ENCODE peak calls at places on chromosomes 13 and 19, in seven cellular contexts. One of them, this sample, is unnamed.

GRCh38 chr19:1746401-1747284 is 6.7 kb upstream of the ONECUT3 start:
- DNase-seq in left ventricle myocardium inferior: no peak
- DNase-seq in AG10803: peak; percentile 7
- DNase-seq in colonic mucosa: no peak
- DNase-seq in tibial artery: no peak
- DNase-seq in neuronal stem cell: no peak
- DNase-seq in cardiac fibroblast: peak; percentile 63
- DNase-seq in this sample: peak; percentile 35

GRCh38 chr13:48578516-48579166 is 45.8 kb upstream of the RCBTB2 start:
- DNase-seq in left ventricle myocardium inferior: no peak
- DNase-seq in tibial artery: no peak
- DNase-seq in colonic mucosa: no peak
- DNase-seq in neuronal stem cell: no peak
- DNase-seq in AG10803: no peak
- DNase-seq in cardiac fibroblast: no peak
- DNase-seq in this sample: no peak

GRCh38 chr19:5369962-5370367 is 29.4 kb upstream of the PTPRS start:
- DNase-seq in colonic mucosa: peak; percentile 56
- DNase-seq in cardiac fibroblast: peak; percentile 39
- DNase-seq in left ventricle myocardium inferior: peak; percentile 18
- DNase-seq in neuronal stem cell: peak; percentile 46
- DNase-seq in AG10803: no peak
- DNase-seq in tibial artery: no peak
- DNase-seq in this sample: no peak

GRCh38 chr19:4548238-4548584 is 8.4 kb upstream of the LRG1 start:
- DNase-seq in neuronal stem cell: no peak
- DNase-seq in AG10803: no peak
- DNase-seq in cardiac fibroblast: no peak
- DNase-seq in left ventricle myocardium inferior: no peak
- DNase-seq in colonic mucosa: no peak
- DNase-seq in tibial artery: no peak
- DNase-seq in this sample: no peak

GRCh38 chr13:102642475-102642874 is 45.7 kb downstream of the TPP2 start:
- DNase-seq in colonic mucosa: peak; percentile 23
- DNase-seq in AG10803: no peak
- DNase-seq in cardiac fibroblast: no peak
- DNase-seq in neuronal stem cell: no peak
- DNase-seq in left ventricle myocardium inferior: peak; percentile 64
- DNase-seq in tibial artery: peak; percentile 40
- DNase-seq in this sample: no peak

GRCh38 chr13:112697756-112698655 is 8.2 kb downstream of the ATP11A start:
- DNase-seq in left ventricle myocardium inferior: no peak
- DNase-seq in tibial artery: peak; percentile 25
- DNase-seq in cardiac fibroblast: no peak
- DNase-seq in AG10803: peak; percentile 77
- DNase-seq in colonic mucosa: no peak
- DNase-seq in neuronal stem cell: no peak
- DNase-seq in this sample: no peak

GRCh38 chr13:64305246-64305645 is 2889.6 kb upstream of the PCDH20 start:
- DNase-seq in AG10803: peak; percentile 3
- DNase-seq in colonic mucosa: no peak
- DNase-seq in neuronal stem cell: no peak
- DNase-seq in tibial artery: no peak
- DNase-seq in left ventricle myocardium inferior: no peak
- DNase-seq in cardiac fibroblast: peak; percentile 56
- DNase-seq in this sample: no peak

GRCh38 chr13:44397766-44398223 is 24.2 kb downstream of the SERP2 start:
- DNase-seq in colonic mucosa: no peak
- DNase-seq in neuronal stem cell: no peak
- DNase-seq in AG10803: no peak
- DNase-seq in tibial artery: no peak
- DNase-seq in cardiac fibroblast: peak; percentile 31
- DNase-seq in left ventricle myocardium inferior: no peak
- DNase-seq in this sample: no peak

GRCh38 chr13:21668665-21669599 is 1.9 kb upstream of the FGF9 start:
- DNase-seq in AG10803: peak; percentile 20
- DNase-seq in cardiac fibroblast: peak; percentile 27
- DNase-seq in neuronal stem cell: peak; percentile 40
- DNase-seq in left ventricle myocardium inferior: no peak
- DNase-seq in tibial artery: peak; percentile 38
- DNase-seq in colonic mucosa: peak; percentile 51
- DNase-seq in this sample: no peak

GRCh38 chr13:32962342-32962741 is 53.9 kb upstream of the KL start:
- DNase-seq in colonic mucosa: no peak
- DNase-seq in AG10803: no peak
- DNase-seq in cardiac fibroblast: no peak
- DNase-seq in neuronal stem cell: no peak
- DNase-seq in left ventricle myocardium inferior: no peak
- DNase-seq in tibial artery: no peak
- DNase-seq in this sample: no peak

GRCh38 chr13:97211357-97211756 is 10.8 kb upstream of the MBNL2 start:
- DNase-seq in cardiac fibroblast: no peak
- DNase-seq in neuronal stem cell: no peak
- DNase-seq in colonic mucosa: no peak
- DNase-seq in left ventricle myocardium inferior: no peak
- DNase-seq in AG10803: peak; percentile 36
- DNase-seq in tibial artery: no peak
- DNase-seq in this sample: no peak

GRCh38 chr19:4007836-4008539 is 452 bp downstream of the PIAS4 start:
- DNase-seq in cardiac fibroblast: no peak
- DNase-seq in left ventricle myocardium inferior: no peak
- DNase-seq in neuronal stem cell: peak; percentile 23
- DNase-seq in AG10803: no peak
- DNase-seq in tibial artery: no peak
- DNase-seq in colonic mucosa: peak; percentile 56
- DNase-seq in this sample: no peak

GRCh38 chr19:55172741-55173140 is 6.3 kb upstream of the DNAAF3 start:
- DNase-seq in neuronal stem cell: no peak
- DNase-seq in cardiac fibroblast: peak; percentile 49
- DNase-seq in left ventricle myocardium inferior: no peak
- DNase-seq in colonic mucosa: no peak
- DNase-seq in AG10803: peak; percentile 57
- DNase-seq in tibial artery: no peak
- DNase-seq in this sample: no peak
- H3K4me3 ChIP-seq in neuronal stem cell: no peak overlapping the region
- H3K4me3 ChIP-seq in cardiac fibroblast: peak overlapping the region; percentile 15
- H3K4me3 ChIP-seq in left ventricle myocardium inferior: peak overlapping the region; percentile 60
- H3K4me3 ChIP-seq in colonic mucosa: no peak overlapping the region
- H3K4me3 ChIP-seq in AG10803: peak overlapping the region; percentile 67
- H3K4me3 ChIP-seq in tibial artery: no peak overlapping the region
- H3K4me3 ChIP-seq in this sample: peak overlapping the region; percentile 78

GRCh38 chr19:7871280-7871529 is 3.0 kb downstream of the PRR36 start:
- DNase-seq in tibial artery: no peak
- DNase-seq in colonic mucosa: no peak
- DNase-seq in AG10803: no peak
- DNase-seq in neuronal stem cell: no peak
- DNase-seq in left ventricle myocardium inferior: no peak
- DNase-seq in cardiac fibroblast: no peak
- DNase-seq in this sample: no peak

GRCh38 chr19:7870571-7871279 is 3.5 kb downstream of the PRR36 start:
- DNase-seq in cardiac fibroblast: peak; percentile 51
- DNase-seq in left ventricle myocardium inferior: no peak
- DNase-seq in AG10803: no peak
- DNase-seq in neuronal stem cell: peak; percentile 85
- DNase-seq in colonic mucosa: peak; percentile 79
- DNase-seq in tibial artery: no peak
- DNase-seq in this sample: no peak

GRCh38 chr19:7869453-7869909 is 4.7 kb downstream of the PRR36 start:
- DNase-seq in colonic mucosa: peak; percentile 82
- DNase-seq in tibial artery: no peak
- DNase-seq in cardiac fibroblast: peak; percentile 47
- DNase-seq in neuronal stem cell: no peak
- DNase-seq in left ventricle myocardium inferior: peak; percentile 49
- DNase-seq in AG10803: no peak
- DNase-seq in this sample: no peak

GRCh38 chr19:7868671-7869452 is 5.3 kb downstream of the PRR36 start:
- DNase-seq in colonic mucosa: peak; percentile 87
- DNase-seq in neuronal stem cell: peak; percentile 86
- DNase-seq in left ventricle myocardium inferior: peak; percentile 58
- DNase-seq in cardiac fibroblast: peak; percentile 67
- DNase-seq in tibial artery: peak; percentile 33
- DNase-seq in AG10803: peak; percentile 34
- DNase-seq in this sample: no peak

GRCh38 chr19:7869910-7870511 is 4.2 kb downstream of the PRR36 start:
- DNase-seq in colonic mucosa: peak; percentile 62
- DNase-seq in cardiac fibroblast: peak; percentile 19
- DNase-seq in AG10803: no peak
- DNase-seq in left ventricle myocardium inferior: no peak
- DNase-seq in tibial artery: no peak
- DNase-seq in neuronal stem cell: peak; percentile 81
- DNase-seq in this sample: no peak
- H3K4me3 ChIP-seq in colonic mucosa: peak overlapping the region; percentile 56
- H3K4me3 ChIP-seq in cardiac fibroblast: no peak overlapping the region
- H3K4me3 ChIP-seq in AG10803: no peak overlapping the region
- H3K4me3 ChIP-seq in left ventricle myocardium inferior: peak overlapping the region; percentile 67
- H3K4me3 ChIP-seq in tibial artery: peak overlapping the region; percentile 54
- H3K4me3 ChIP-seq in neuronal stem cell: peak overlapping the region; percentile 25
- H3K4me3 ChIP-seq in this sample: peak overlapping the region; percentile 55

GRCh38 chr19:574658-575526 is 2.5 kb downstream of the BSG start:
- DNase-seq in AG10803: no peak
- DNase-seq in neuronal stem cell: no peak
- DNase-seq in cardiac fibroblast: peak; percentile 32
- DNase-seq in left ventricle myocardium inferior: peak; percentile 75
- DNase-seq in tibial artery: no peak
- DNase-seq in colonic mucosa: peak; percentile 36
- DNase-seq in this sample: no peak

GRCh38 chr19:576768-577438 is 4.5 kb downstream of the BSG start:
- DNase-seq in AG10803: no peak
- DNase-seq in tibial artery: no peak
- DNase-seq in neuronal stem cell: no peak
- DNase-seq in left ventricle myocardium inferior: no peak
- DNase-seq in colonic mucosa: no peak
- DNase-seq in cardiac fibroblast: no peak
- DNase-seq in this sample: no peak

GRCh38 chr19:577439-578392 is 5.3 kb downstream of the BSG start:
- DNase-seq in tibial artery: no peak
- DNase-seq in neuronal stem cell: no peak
- DNase-seq in left ventricle myocardium inferior: no peak
- DNase-seq in cardiac fibroblast: no peak
- DNase-seq in colonic mucosa: no peak
- DNase-seq in AG10803: no peak
- DNase-seq in this sample: no peak

GRCh38 chr19:572891-573825 is 762 bp downstream of the BSG start:
- DNase-seq in neuronal stem cell: no peak
- DNase-seq in cardiac fibroblast: peak; percentile 67
- DNase-seq in tibial artery: no peak
- DNase-seq in colonic mucosa: peak; percentile 60
- DNase-seq in AG10803: peak; percentile 52
- DNase-seq in left ventricle myocardium inferior: peak; percentile 43
- DNase-seq in this sample: no peak

GRCh38 chr19:575527-576506 is 3.4 kb downstream of the BSG start:
- DNase-seq in left ventricle myocardium inferior: peak; percentile 81
- DNase-seq in AG10803: peak; percentile 45
- DNase-seq in neuronal stem cell: no peak
- DNase-seq in colonic mucosa: no peak
- DNase-seq in tibial artery: no peak
- DNase-seq in cardiac fibroblast: peak; percentile 46
- DNase-seq in this sample: peak; percentile 70
- H3K4me3 ChIP-seq in left ventricle myocardium inferior: peak overlapping the region; percentile 100
- H3K4me3 ChIP-seq in AG10803: peak overlapping the region; percentile 40
- H3K4me3 ChIP-seq in neuronal stem cell: no peak overlapping the region
- H3K4me3 ChIP-seq in colonic mucosa: peak overlapping the region; percentile 99
- H3K4me3 ChIP-seq in tibial artery: peak overlapping the region; percentile 12
- H3K4me3 ChIP-seq in cardiac fibroblast: peak overlapping the region; percentile 42
- H3K4me3 ChIP-seq in this sample: peak overlapping the region; percentile 45

DNA sequence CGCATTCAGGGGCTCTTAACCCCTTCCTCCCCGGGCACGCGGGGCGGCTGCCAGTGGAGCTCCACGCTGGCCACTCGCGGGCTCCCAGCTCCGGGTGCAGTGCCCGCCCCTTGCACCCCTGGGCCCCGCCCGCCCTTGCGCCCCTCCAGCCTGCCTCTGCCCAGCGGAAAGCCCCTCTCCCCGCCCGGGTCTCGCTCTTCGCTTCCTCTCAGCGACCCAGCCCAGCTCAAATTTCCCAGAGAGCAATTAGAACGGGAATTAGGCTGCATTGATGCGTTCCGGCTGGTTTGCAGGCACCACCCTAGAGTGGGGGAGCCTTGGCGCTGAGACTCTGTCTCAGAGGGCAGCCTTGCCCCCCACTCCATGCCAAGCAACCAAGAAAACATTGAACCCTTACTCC is 1.8 kb upstream of the GSX1 start:
- DNase-seq in left ventricle myocardium inferior: no peak
- DNase-seq in colonic mucosa: no peak
- DNase-seq in AG10803: no peak
- DNase-seq in neuronal stem cell: no peak
- DNase-seq in tibial artery: no peak
- DNase-seq in cardiac fibroblast: no peak
- DNase-seq in this sample: no peak
- H3K4me3 ChIP-seq in left ventricle myocardium inferior: peak overlapping the region; percentile 57
- H3K4me3 ChIP-seq in colonic mucosa: no peak overlapping the region
- H3K4me3 ChIP-seq in AG10803: no peak overlapping the region
- H3K4me3 ChIP-seq in neuronal stem cell: no peak overlapping the region
- H3K4me3 ChIP-seq in tibial artery: peak overlapping the region; percentile 46
- H3K4me3 ChIP-seq in cardiac fibroblast: no peak overlapping the region
- H3K4me3 ChIP-seq in this sample: no peak overlapping the region

DNA sequence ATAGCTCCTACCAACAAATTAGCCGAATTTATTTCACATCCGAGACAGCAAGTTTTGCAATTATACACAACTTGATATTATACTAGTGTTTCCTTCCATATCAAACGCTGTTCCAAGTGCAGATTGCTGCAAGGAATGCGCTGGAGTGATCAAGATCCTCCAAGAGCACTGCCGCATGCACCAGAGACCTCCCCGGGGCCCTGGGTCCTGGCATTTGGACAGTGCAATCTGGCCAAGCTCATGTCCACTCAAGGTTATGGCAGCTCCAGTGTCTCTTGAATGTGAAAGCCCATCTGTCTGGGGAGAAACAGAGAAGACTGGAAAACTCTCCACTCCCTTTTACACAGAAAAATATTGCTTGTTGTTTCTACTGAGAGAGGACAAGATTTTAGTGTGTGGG is 111.9 kb downstream of the HSPH1 start:
- DNase-seq in colonic mucosa: no peak
- DNase-seq in left ventricle myocardium inferior: peak; percentile 23
- DNase-seq in AG10803: no peak
- DNase-seq in cardiac fibroblast: no peak
- DNase-seq in neuronal stem cell: no peak
- DNase-seq in tibial artery: no peak
- DNase-seq in this sample: no peak
- H3K4me3 ChIP-seq in colonic mucosa: no peak overlapping the region
- H3K4me3 ChIP-seq in left ventricle myocardium inferior: no peak overlapping the region
- H3K4me3 ChIP-seq in AG10803: no peak overlapping the region
- H3K4me3 ChIP-seq in cardiac fibroblast: no peak overlapping the region
- H3K4me3 ChIP-seq in neuronal stem cell: no peak overlapping the region
- H3K4me3 ChIP-seq in tibial artery: no peak overlapping the region
- H3K4me3 ChIP-seq in this sample: no peak overlapping the region

This sample was measured in keratinocyte.